ENCODE peak calls at places on chromosome 5, in ten cellular contexts. G is mammary epithelial cell; T is activated T-cell treated with anti-CD3 and anti-CD28 coated beads for 48 hours; X is Jurkat, Clone E6-1; M is amniotic stem cell; P is psoas muscle; K is CD8-positive, alpha-beta memory T cell; F is heart right ventricle; O is iPS-NIHi11; R is NCI-H1436 treated with DMSO at 0.1 percent for 48 hours. U is an unnamed sample.
A peak's percentile ranks its signal among the peaks of the same experiment; 100 is the strongest.

GRCh38 chr5:19975795-19976194 is 12.2 kb downstream of the CDH18 start:
- DNase-seq in R (no peak), T (no peak), P (no peak), O (no peak), K (no peak), X (no peak), M (no peak), G (no peak), F (no peak), U (no peak)

GRCh38 chr5:14685757-14686156 is 21.2 kb downstream of the OTULIN start:
- DNase-seq in X (peak; percentile 55), F (no peak), R (no peak), O (peak; percentile 71), K (no peak), P (no peak), M (no peak), G (peak; percentile 53), T (peak; percentile 30), U (no peak)

GRCh38 chr5:80990527-80990926 is 30.4 kb downstream of the RASGRF2 start:
- DNase-seq in F (no peak), K (no peak), P (no peak), X (no peak), T (no peak), R (no peak), O (no peak), G (no peak), M (no peak), U (no peak)

GRCh38 chr5:157502143-157502647 is 42.2 kb downstream of the NIPAL4 start:
- DNase-seq in R (no peak), M (no peak), K (no peak), T (no peak), P (no peak), O (no peak), X (no peak), G (no peak), F (no peak), U (no peak)

GRCh38 chr5:69234457-69235268 is at the start of gene CDK7:
- DNase-seq in M (peak; percentile 90), R (peak; percentile 15), X (peak; percentile 79), K (peak; percentile 90), F (peak; percentile 92), O (peak; percentile 99), T (peak; percentile 90), G (peak; percentile 93), P (peak; percentile 95), U (peak; percentile 88)

GRCh38 chr5:122413722-122414121 is 101.7 kb downstream of the SNCAIP start:
- DNase-seq in X (no peak), R (no peak), P (no peak), T (no peak), O (no peak), M (no peak), G (no peak), F (no peak), K (no peak), U (no peak)

GRCh38 chr5:1215320-1216096 is 9.7 kb upstream of the SLC6A18 start:
- DNase-seq in P (no peak), F (no peak), G (no peak), O (no peak), T (no peak), R (no peak), M (no peak), X (no peak), K (no peak), U (no peak)

GRCh38 chr5:154273963-154274827 is 83.7 kb downstream of the GALNT10 start:
- DNase-seq in P (no peak), O (no peak), R (no peak), K (no peak), M (no peak), G (no peak), X (no peak), T (no peak), F (no peak), U (no peak)

GRCh38 chr5:6636293-6636692 is 3.1 kb downstream of the SRD5A1 start:
- DNase-seq in K (no peak), X (no peak), R (no peak), G (peak; percentile 97), M (no peak), F (no peak), P (no peak), T (no peak), O (no peak), U (no peak)